ENCODE peak calls at places on chromosomes 6 and 20, in eight cellular contexts. S, T, F, Y, R, Z, H and N are unnamed samples.

GRCh38 chr6:149026530-149026942 is 279.7 kb downstream of the UST start:
- DNase-seq in F (no peak), Y (peak; percentile 85), Z (peak; percentile 86), S (peak; percentile 91), H (peak; percentile 93), R (no peak), T (peak; percentile 27), N (no peak)

GRCh38 chr6:44339763-44340625 is 2.5 kb upstream of the SPATS1 start:
- DNase-seq in H (no peak), Z (no peak), R (no peak), Y (no peak), F (no peak), S (no peak), T (no peak), N (no peak)

GRCh38 chr20:4161447-4162251 is 146.3 kb upstream of the RNF24 start:
- DNase-seq in Z (no peak), R (no peak), S (peak; percentile 7), Y (no peak), T (no peak), H (no peak), F (no peak), N (no peak)

GRCh38 chr6:43644940-43645612 is at the start of gene RSPH9:
- DNase-seq in T (peak; percentile 74), Z (no peak), F (no peak), Y (no peak), R (peak; percentile 51), S (peak; percentile 78), H (peak; percentile 57), N (peak; percentile 76)

GRCh38 chr6:112054001-112054400 is at the start of gene CCN6:
- DNase-seq in T (no peak), R (no peak), Y (no peak), S (no peak), Z (no peak), F (no peak), H (no peak), N (no peak)

GRCh38 chr6:108875161-108875555 is 26.9 kb downstream of the ARMC2 start:
- DNase-seq in Z (no peak), T (no peak), Y (no peak), S (no peak), R (no peak), H (no peak), F (no peak), N (no peak)

GRCh38 chr6:156971153-156971882 is 194.1 kb downstream of the ARID1B start:
- DNase-seq in H (no peak), Y (no peak), T (no peak), S (no peak), F (no peak), Z (no peak), R (no peak), N (no peak)

GRCh38 chr6:20540683-20541082 is 6.4 kb downstream of the CDKAL1 start:
- DNase-seq in T (no peak), R (peak; percentile 28), S (peak; percentile 11), Z (no peak), H (peak; percentile 54), Y (no peak), F (no peak), N (no peak)

GRCh38 chr6:56851541-56852248 is 103.2 kb upstream of the BEND6 start:
- DNase-seq in R (peak; percentile 28), Y (peak; percentile 85), S (peak; percentile 91), H (peak; percentile 86), Z (peak; percentile 62), F (no peak), T (peak; percentile 13), N (no peak)

GRCh38 chr20:8837396-8837795 is 231.5 kb upstream of the PLCB4 start:
- DNase-seq in Y (no peak), F (no peak), R (no peak), S (peak; percentile 84), H (peak; percentile 53), Z (no peak), T (no peak), N (no peak)

GRCh38 chr20:4766631-4767030 is 44.9 kb downstream of the PRND start:
- DNase-seq in T (no peak), H (no peak), F (no peak), Z (peak; percentile 95), S (no peak), R (no peak), Y (no peak), N (peak; percentile 37)

GRCh38 chr6:22194188-22194921 is 102.5 kb downstream of the PRL start:
- DNase-seq in F (no peak), S (no peak), Z (peak; percentile 49), Y (no peak), H (peak; percentile 4), T (no peak), R (no peak), N (no peak)

GRCh38 chr6:91298543-91299145 is 711.8 kb upstream of the MAP3K7 start:
- DNase-seq in R (no peak), F (no peak), H (no peak), T (no peak), Y (no peak), S (peak; percentile 67), Z (no peak), N (no peak)

GRCh38 chr6:99606670-99607415 is at the start of gene PRDM13:
- DNase-seq in R (no peak), Y (no peak), T (no peak), S (no peak), F (no peak), H (no peak), Z (no peak), N (no peak)